ENCODE peak calls at places on chromosomes 16 and 17, in seven cellular contexts. One of them, this sample, is unnamed.

GRCh38 chr16:2825049-2825742 is 4.9 kb upstream of the ZG16B start:
- DNase-seq in mammary epithelial cell: no peak
- DNase-seq in mesothelial cell of epicardium: no peak
- DNase-seq in foreskin fibroblast: no peak
- DNase-seq in B cell: no peak
- DNase-seq in fibroblast of lung: no peak
- DNase-seq in left lung: no peak
- DNase-seq in this sample: no peak

GRCh38 chr16:74673876-74674275 is 7.2 kb upstream of the RFWD3 start:
- DNase-seq in mammary epithelial cell: no peak
- DNase-seq in mesothelial cell of epicardium: no peak
- DNase-seq in foreskin fibroblast: no peak
- DNase-seq in B cell: no peak
- DNase-seq in fibroblast of lung: no peak
- DNase-seq in left lung: no peak
- DNase-seq in this sample: no peak

GRCh38 chr17:60640503-60640902 is 37.1 kb upstream of the BCAS3 start:
- DNase-seq in mammary epithelial cell: no peak
- DNase-seq in mesothelial cell of epicardium: no peak
- DNase-seq in foreskin fibroblast: no peak
- DNase-seq in B cell: no peak
- DNase-seq in fibroblast of lung: peak
- DNase-seq in left lung: no peak
- DNase-seq in this sample: no peak

GRCh38 chr17:34139996-34140395 is 115.1 kb upstream of the CCL2 start:
- DNase-seq in mammary epithelial cell: no peak
- DNase-seq in mesothelial cell of epicardium: no peak
- DNase-seq in foreskin fibroblast: no peak
- DNase-seq in B cell: no peak
- DNase-seq in fibroblast of lung: no peak
- DNase-seq in left lung: no peak
- DNase-seq in this sample: no peak

GRCh38 chr16:8655184-8655717 is 19.2 kb upstream of the ABAT start:
- DNase-seq in mammary epithelial cell: peak
- DNase-seq in mesothelial cell of epicardium: no peak
- DNase-seq in foreskin fibroblast: no peak
- DNase-seq in B cell: no peak
- DNase-seq in fibroblast of lung: peak
- DNase-seq in left lung: no peak
- DNase-seq in this sample: peak

GRCh38 chr16:77169650-77170236 is 21.2 kb upstream of the MON1B start:
- DNase-seq in mammary epithelial cell: peak
- DNase-seq in mesothelial cell of epicardium: no peak
- DNase-seq in foreskin fibroblast: peak
- DNase-seq in B cell: no peak
- DNase-seq in fibroblast of lung: peak
- DNase-seq in left lung: no peak
- DNase-seq in this sample: peak

GRCh38 chr17:3915642-3916012 is 638 bp downstream of the P2RX1 start:
- DNase-seq in mammary epithelial cell: no peak
- DNase-seq in mesothelial cell of epicardium: no peak
- DNase-seq in foreskin fibroblast: no peak
- DNase-seq in B cell: no peak
- DNase-seq in fibroblast of lung: no peak
- DNase-seq in left lung: no peak
- DNase-seq in this sample: no peak

GRCh38 chr17:79655672-79656290 is 44.9 kb upstream of the RBFOX3 start:
- DNase-seq in mammary epithelial cell: no peak
- DNase-seq in mesothelial cell of epicardium: no peak
- DNase-seq in foreskin fibroblast: no peak
- DNase-seq in B cell: no peak
- DNase-seq in fibroblast of lung: no peak
- DNase-seq in left lung: peak
- DNase-seq in this sample: no peak

GRCh38 chr16:57970971-57971370 is at the start of gene CNGB1:
- DNase-seq in mammary epithelial cell: no peak
- DNase-seq in mesothelial cell of epicardium: no peak
- DNase-seq in foreskin fibroblast: no peak
- DNase-seq in B cell: no peak
- DNase-seq in fibroblast of lung: no peak
- DNase-seq in left lung: no peak
- DNase-seq in this sample: no peak

GRCh38 chr16:11977206-11978041 is 890 bp downstream of the SNX29 start:
- DNase-seq in mammary epithelial cell: peak
- DNase-seq in mesothelial cell of epicardium: no peak
- DNase-seq in foreskin fibroblast: peak
- DNase-seq in B cell: no peak
- DNase-seq in fibroblast of lung: peak
- DNase-seq in left lung: no peak
- DNase-seq in this sample: no peak

GRCh38 chr16:25260416-25260815 is 2.8 kb upstream of the ZKSCAN2 start:
- DNase-seq in mammary epithelial cell: peak
- DNase-seq in mesothelial cell of epicardium: no peak
- DNase-seq in foreskin fibroblast: no peak
- DNase-seq in B cell: no peak
- DNase-seq in fibroblast of lung: no peak
- DNase-seq in left lung: no peak
- DNase-seq in this sample: no peak

GRCh38 chr17:11487469-11487868 is 110.8 kb upstream of the DNAH9 start:
- DNase-seq in mammary epithelial cell: no peak
- DNase-seq in mesothelial cell of epicardium: no peak
- DNase-seq in foreskin fibroblast: no peak
- DNase-seq in B cell: no peak
- DNase-seq in fibroblast of lung: no peak
- DNase-seq in left lung: no peak
- DNase-seq in this sample: no peak

GRCh38 chr16:2912330-2913199 is 834 bp downstream of the FLYWCH1 start:
- DNase-seq in mammary epithelial cell: peak
- DNase-seq in mesothelial cell of epicardium: no peak
- DNase-seq in foreskin fibroblast: no peak
- DNase-seq in B cell: peak
- DNase-seq in fibroblast of lung: peak
- DNase-seq in left lung: no peak
- DNase-seq in this sample: no peak

GRCh38 chr17:57810740-57811632 is 38.9 kb downstream of the MRPS23 start:
- DNase-seq in mammary epithelial cell: peak
- DNase-seq in mesothelial cell of epicardium: peak
- DNase-seq in foreskin fibroblast: peak
- DNase-seq in B cell: no peak
- DNase-seq in fibroblast of lung: peak
- DNase-seq in left lung: no peak
- DNase-seq in this sample: no peak

GRCh38 chr16:31202402-31203385 is at the start of gene PYCARD:
- DNase-seq in mammary epithelial cell: peak
- DNase-seq in mesothelial cell of epicardium: no peak
- DNase-seq in foreskin fibroblast: peak
- DNase-seq in B cell: peak
- DNase-seq in fibroblast of lung: peak
- DNase-seq in left lung: peak
- DNase-seq in this sample: peak

GRCh38 chr16:5615868-5616642 is 518.5 kb upstream of the EEF2KMT start:
- DNase-seq in mammary epithelial cell: no peak
- DNase-seq in mesothelial cell of epicardium: peak
- DNase-seq in foreskin fibroblast: no peak
- DNase-seq in B cell: no peak
- DNase-seq in fibroblast of lung: no peak
- DNase-seq in left lung: peak
- DNase-seq in this sample: peak

GRCh38 chr16:79519448-79519847 is 81.1 kb downstream of the MAF start:
- DNase-seq in mammary epithelial cell: no peak
- DNase-seq in mesothelial cell of epicardium: no peak
- DNase-seq in foreskin fibroblast: no peak
- DNase-seq in B cell: no peak
- DNase-seq in fibroblast of lung: no peak
- DNase-seq in left lung: peak
- DNase-seq in this sample: no peak

GRCh38 chr17:32483451-32484019 is 3.3 kb upstream of the CDK5R1 start:
- DNase-seq in mammary epithelial cell: no peak
- DNase-seq in mesothelial cell of epicardium: no peak
- DNase-seq in foreskin fibroblast: peak
- DNase-seq in B cell: peak
- DNase-seq in fibroblast of lung: peak
- DNase-seq in left lung: no peak
- DNase-seq in this sample: peak

GRCh38 chr17:351436-351713 is 1.2 kb downstream of the RPH3AL start:
- DNase-seq in mammary epithelial cell: peak
- DNase-seq in mesothelial cell of epicardium: no peak
- DNase-seq in foreskin fibroblast: no peak
- DNase-seq in B cell: no peak
- DNase-seq in fibroblast of lung: no peak
- DNase-seq in left lung: no peak
- DNase-seq in this sample: no peak

GRCh38 chr16:54291107-54291980 is 4.8 kb upstream of the IRX3 start:
- DNase-seq in mammary epithelial cell: no peak
- DNase-seq in mesothelial cell of epicardium: no peak
- DNase-seq in foreskin fibroblast: no peak
- DNase-seq in B cell: no peak
- DNase-seq in fibroblast of lung: no peak
- DNase-seq in left lung: no peak
- DNase-seq in this sample: no peak

GRCh38 chr16:54291981-54292487 is 5.4 kb upstream of the IRX3 start:
- DNase-seq in mammary epithelial cell: no peak
- DNase-seq in mesothelial cell of epicardium: no peak
- DNase-seq in foreskin fibroblast: no peak
- DNase-seq in B cell: no peak
- DNase-seq in fibroblast of lung: no peak
- DNase-seq in left lung: no peak
- DNase-seq in this sample: no peak

GRCh38 chr16:54288592-54289241 is 2.1 kb upstream of the IRX3 start:
- DNase-seq in mammary epithelial cell: no peak
- DNase-seq in mesothelial cell of epicardium: no peak
- DNase-seq in foreskin fibroblast: no peak
- DNase-seq in B cell: no peak
- DNase-seq in fibroblast of lung: no peak
- DNase-seq in left lung: no peak
- DNase-seq in this sample: no peak

GRCh38 chr16:54289242-54290051 is 2.9 kb upstream of the IRX3 start:
- DNase-seq in mammary epithelial cell: no peak
- DNase-seq in mesothelial cell of epicardium: no peak
- DNase-seq in foreskin fibroblast: no peak
- DNase-seq in B cell: no peak
- DNase-seq in fibroblast of lung: no peak
- DNase-seq in left lung: no peak
- DNase-seq in this sample: no peak

GRCh38 chr16:54290203-54291106 is 3.9 kb upstream of the IRX3 start:
- DNase-seq in mammary epithelial cell: no peak
- DNase-seq in mesothelial cell of epicardium: no peak
- DNase-seq in foreskin fibroblast: no peak
- DNase-seq in B cell: no peak
- DNase-seq in fibroblast of lung: no peak
- DNase-seq in left lung: no peak
- DNase-seq in this sample: no peak
- TF ChIP-seq CTCF in mammary epithelial cell: no peak
- TF ChIP-seq CTCF in mesothelial cell of epicardium: no peak
- TF ChIP-seq CTCF in foreskin fibroblast: no peak
- TF ChIP-seq CTCF in B cell: no peak
- TF ChIP-seq CTCF in fibroblast of lung: no peak
- TF ChIP-seq CTCF in left lung: no peak
- TF ChIP-seq CTCF in this sample: no peak

GRCh38 chr17:73667184-73667959 is 23.1 kb upstream of the SDK2 start:
- DNase-seq in mammary epithelial cell: no peak
- DNase-seq in mesothelial cell of epicardium: no peak
- DNase-seq in foreskin fibroblast: no peak
- DNase-seq in B cell: no peak
- DNase-seq in fibroblast of lung: no peak
- DNase-seq in left lung: no peak
- DNase-seq in this sample: no peak
- TF ChIP-seq CTCF in mammary epithelial cell: no peak
- TF ChIP-seq CTCF in mesothelial cell of epicardium: no peak
- TF ChIP-seq CTCF in foreskin fibroblast: no peak
- TF ChIP-seq CTCF in B cell: no peak
- TF ChIP-seq CTCF in fibroblast of lung: no peak
- TF ChIP-seq CTCF in left lung: no peak
- TF ChIP-seq CTCF in this sample: no peak

GRCh38 chr17:78351449-78352006 is 8.3 kb downstream of the SOCS3 start:
- DNase-seq in mammary epithelial cell: peak
- DNase-seq in mesothelial cell of epicardium: no peak
- DNase-seq in foreskin fibroblast: peak
- DNase-seq in B cell: no peak
- DNase-seq in fibroblast of lung: peak
- DNase-seq in left lung: peak
- DNase-seq in this sample: no peak
- TF ChIP-seq CTCF in mammary epithelial cell: no peak
- TF ChIP-seq CTCF in mesothelial cell of epicardium: no peak
- TF ChIP-seq CTCF in foreskin fibroblast: no peak
- TF ChIP-seq CTCF in B cell: no peak
- TF ChIP-seq CTCF in fibroblast of lung: peak
- TF ChIP-seq CTCF in left lung: no peak
- TF ChIP-seq CTCF in this sample: no peak

GRCh38 chr16:29977063-29977462 is 3.4 kb downstream of the TAOK2 start:
- DNase-seq in mammary epithelial cell: no peak
- DNase-seq in mesothelial cell of epicardium: no peak
- DNase-seq in foreskin fibroblast: no peak
- DNase-seq in B cell: no peak
- DNase-seq in fibroblast of lung: no peak
- DNase-seq in left lung: no peak
- DNase-seq in this sample: no peak

GRCh38 chr16:29975134-29975538 is 1.5 kb downstream of the TAOK2 start:
- DNase-seq in mammary epithelial cell: no peak
- DNase-seq in mesothelial cell of epicardium: no peak
- DNase-seq in foreskin fibroblast: no peak
- DNase-seq in B cell: no peak
- DNase-seq in fibroblast of lung: no peak
- DNase-seq in left lung: no peak
- DNase-seq in this sample: no peak

GRCh38 chr16:29975811-29976511 is 2.3 kb downstream of the TAOK2 start:
- DNase-seq in mammary epithelial cell: no peak
- DNase-seq in mesothelial cell of epicardium: no peak
- DNase-seq in foreskin fibroblast: no peak
- DNase-seq in B cell: no peak
- DNase-seq in fibroblast of lung: no peak
- DNase-seq in left lung: no peak
- DNase-seq in this sample: peak

GRCh38 chr16:29978081-29978480 is 4.4 kb downstream of the TAOK2 start:
- DNase-seq in mammary epithelial cell: no peak
- DNase-seq in mesothelial cell of epicardium: no peak
- DNase-seq in foreskin fibroblast: no peak
- DNase-seq in B cell: no peak
- DNase-seq in fibroblast of lung: no peak
- DNase-seq in left lung: no peak
- DNase-seq in this sample: no peak

DNA sequence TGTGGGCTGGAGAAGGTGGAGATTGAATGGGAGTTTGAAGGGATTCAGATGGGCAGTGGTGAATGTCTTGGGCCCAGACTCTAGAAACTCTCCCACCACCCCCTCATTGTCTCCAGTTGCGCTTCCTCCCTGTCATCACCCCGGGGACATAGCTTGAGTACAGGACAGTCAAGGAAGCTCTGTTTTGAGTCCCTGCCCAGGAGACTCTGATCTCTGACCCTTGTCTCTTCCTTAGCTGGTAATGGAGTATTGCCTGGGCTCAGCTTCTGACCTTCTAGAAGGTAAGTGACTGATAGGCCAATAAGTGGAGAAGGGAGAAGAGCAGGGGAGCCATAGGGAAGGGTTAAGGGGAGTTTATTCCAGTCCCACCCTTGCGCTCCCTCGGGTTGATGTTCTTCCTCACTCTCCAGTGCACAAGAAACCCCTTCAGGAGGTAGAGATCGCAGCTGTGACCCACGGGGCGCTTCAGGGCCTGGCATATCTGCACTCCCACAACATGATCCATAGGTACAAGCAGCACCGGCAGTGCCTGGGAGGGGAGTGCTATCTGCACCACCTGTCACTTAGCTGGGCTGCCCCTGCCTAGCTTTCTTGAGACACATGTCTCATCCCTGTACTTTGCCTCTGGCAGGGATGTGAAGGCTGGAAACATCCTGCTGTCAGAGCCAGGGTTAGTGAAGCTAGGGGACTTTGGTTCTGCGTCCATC is 5.0 kb downstream of the TAOK2 start:
- DNase-seq in mammary epithelial cell: no peak
- DNase-seq in mesothelial cell of epicardium: no peak
- DNase-seq in foreskin fibroblast: no peak
- DNase-seq in B cell: no peak
- DNase-seq in fibroblast of lung: no peak
- DNase-seq in left lung: no peak
- DNase-seq in this sample: no peak
- TF ChIP-seq CTCF in mammary epithelial cell: no peak
- TF ChIP-seq CTCF in mesothelial cell of epicardium: no peak
- TF ChIP-seq CTCF in foreskin fibroblast: no peak
- TF ChIP-seq CTCF in B cell: no peak
- TF ChIP-seq CTCF in fibroblast of lung: no peak
- TF ChIP-seq CTCF in left lung: no peak
- TF ChIP-seq CTCF in this sample: no peak

This sample was measured in GM20000.